ENCODE peak calls at places on chromosome 12, in four cellular contexts. One of them, this sample, is unnamed.

GRCh38 chr12:85076688-85077430 is 40.7 kb downstream of the LRRIQ1 start:
- DNase-seq in upper lobe of right lung: no peak
- DNase-seq in fibroblast of the conjunctiva: peak
- DNase-seq in ACHN: peak
- DNase-seq in this sample: no peak

GRCh38 chr12:8519208-8519607 is 5.9 kb downstream of the CLEC4D start:
- DNase-seq in upper lobe of right lung: no peak
- DNase-seq in fibroblast of the conjunctiva: no peak
- DNase-seq in ACHN: no peak
- DNase-seq in this sample: no peak

GRCh38 chr12:54975875-54976274 is 8.7 kb downstream of the TESPA1 start:
- DNase-seq in upper lobe of right lung: no peak
- DNase-seq in fibroblast of the conjunctiva: no peak
- DNase-seq in ACHN: no peak
- DNase-seq in this sample: no peak

GRCh38 chr12:1880876-1881275 is 37.6 kb downstream of the CACNA2D4 start:
- DNase-seq in upper lobe of right lung: no peak
- DNase-seq in fibroblast of the conjunctiva: no peak
- DNase-seq in ACHN: no peak
- DNase-seq in this sample: peak

GRCh38 chr12:70686299-70686698 is 49.1 kb upstream of the PTPRB start:
- DNase-seq in upper lobe of right lung: no peak
- DNase-seq in fibroblast of the conjunctiva: no peak
- DNase-seq in ACHN: no peak
- DNase-seq in this sample: no peak

GRCh38 chr12:48901278-48901677 is 24.0 kb downstream of the FKBP11 start:
- DNase-seq in upper lobe of right lung: no peak
- DNase-seq in fibroblast of the conjunctiva: no peak
- DNase-seq in ACHN: no peak
- DNase-seq in this sample: no peak

GRCh38 chr12:95859344-95859816 is 628 bp downstream of the SNRPF start:
- DNase-seq in upper lobe of right lung: no peak
- DNase-seq in fibroblast of the conjunctiva: no peak
- DNase-seq in ACHN: peak
- DNase-seq in this sample: no peak

GRCh38 chr12:4307593-4308333 is 13.2 kb upstream of the TIGAR start:
- DNase-seq in upper lobe of right lung: peak
- DNase-seq in fibroblast of the conjunctiva: peak
- DNase-seq in ACHN: peak
- DNase-seq in this sample: no peak

GRCh38 chr12:125288931-125289928 is 224.0 kb downstream of the AACS start:
- DNase-seq in upper lobe of right lung: no peak
- DNase-seq in fibroblast of the conjunctiva: no peak
- DNase-seq in ACHN: no peak
- DNase-seq in this sample: peak

GRCh38 chr12:104958946-104959841 is 1.1 kb upstream of the SLC41A2 start:
- DNase-seq in upper lobe of right lung: no peak
- DNase-seq in fibroblast of the conjunctiva: peak
- DNase-seq in ACHN: peak
- DNase-seq in this sample: no peak

GRCh38 chr12:102484017-102484731 is 3.8 kb upstream of the IGF1 start:
- DNase-seq in upper lobe of right lung: no peak
- DNase-seq in fibroblast of the conjunctiva: peak
- DNase-seq in ACHN: peak
- DNase-seq in this sample: no peak

GRCh38 chr12:114167431-114167830 is 201.3 kb upstream of the RBM19 start:
- DNase-seq in upper lobe of right lung: no peak
- DNase-seq in fibroblast of the conjunctiva: no peak
- DNase-seq in ACHN: no peak
- DNase-seq in this sample: no peak

GRCh38 chr12:49049566-49050224 is 10.9 kb downstream of the KMT2D start:
- DNase-seq in upper lobe of right lung: no peak
- DNase-seq in fibroblast of the conjunctiva: no peak
- DNase-seq in ACHN: peak
- DNase-seq in this sample: no peak

GRCh38 chr12:130832561-130833209 is 6.4 kb downstream of the STX2 start:
- DNase-seq in upper lobe of right lung: no peak
- DNase-seq in fibroblast of the conjunctiva: peak
- DNase-seq in ACHN: no peak
- DNase-seq in this sample: no peak

GRCh38 chr12:93079271-93079670 is 150.2 kb upstream of the EEA1 start:
- DNase-seq in upper lobe of right lung: no peak
- DNase-seq in fibroblast of the conjunctiva: no peak
- DNase-seq in ACHN: no peak
- DNase-seq in this sample: no peak

GRCh38 chr12:3712209-3712992 is 40.5 kb downstream of the CRACR2A start:
- DNase-seq in upper lobe of right lung: no peak
- DNase-seq in fibroblast of the conjunctiva: no peak
- DNase-seq in ACHN: no peak
- DNase-seq in this sample: no peak

GRCh38 chr12:88472248-88472647 is 108.0 kb downstream of the KITLG start:
- DNase-seq in upper lobe of right lung: no peak
- DNase-seq in fibroblast of the conjunctiva: peak
- DNase-seq in ACHN: peak
- DNase-seq in this sample: no peak

GRCh38 chr12:93583993-93584392 is 11.5 kb downstream of the SOCS2 start:
- DNase-seq in upper lobe of right lung: no peak
- DNase-seq in fibroblast of the conjunctiva: no peak
- DNase-seq in ACHN: no peak
- DNase-seq in this sample: no peak

GRCh38 chr12:56996793-56997545 is 9.4 kb downstream of the ZBTB39 start:
- DNase-seq in upper lobe of right lung: no peak
- DNase-seq in fibroblast of the conjunctiva: no peak
- DNase-seq in ACHN: no peak
- DNase-seq in this sample: peak

GRCh38 chr12:102527256-102527720 is 46.9 kb upstream of the IGF1 start:
- DNase-seq in upper lobe of right lung: no peak
- DNase-seq in fibroblast of the conjunctiva: no peak
- DNase-seq in ACHN: no peak
- DNase-seq in this sample: no peak

GRCh38 chr12:68236421-68237059 is 10.9 kb upstream of the IL26 start:
- DNase-seq in upper lobe of right lung: no peak
- DNase-seq in fibroblast of the conjunctiva: no peak
- DNase-seq in ACHN: peak
- DNase-seq in this sample: no peak

GRCh38 chr12:118537481-118537917 is 161.1 kb downstream of the SUDS3 start:
- DNase-seq in upper lobe of right lung: no peak
- DNase-seq in fibroblast of the conjunctiva: no peak
- DNase-seq in ACHN: no peak
- DNase-seq in this sample: no peak

GRCh38 chr12:19273482-19274330 is 144.2 kb downstream of the PLEKHA5 start:
- DNase-seq in upper lobe of right lung: no peak
- DNase-seq in fibroblast of the conjunctiva: peak
- DNase-seq in ACHN: peak
- DNase-seq in this sample: no peak

GRCh38 chr12:57131896-57132744 is 3.8 kb downstream of the LRP1 start:
- DNase-seq in upper lobe of right lung: no peak
- DNase-seq in fibroblast of the conjunctiva: no peak
- DNase-seq in ACHN: no peak
- DNase-seq in this sample: no peak

GRCh38 chr12:120677765-120678473 is 9.0 kb upstream of the MLEC start:
- DNase-seq in upper lobe of right lung: no peak
- DNase-seq in fibroblast of the conjunctiva: no peak
- DNase-seq in ACHN: peak
- DNase-seq in this sample: no peak

GRCh38 chr12:14629832-14630688 is 62.4 kb upstream of the PLBD1 start:
- DNase-seq in upper lobe of right lung: no peak
- DNase-seq in fibroblast of the conjunctiva: peak
- DNase-seq in ACHN: peak
- DNase-seq in this sample: no peak

GRCh38 chr12:130154276-130154675 is 8.0 kb upstream of the FZD10 start:
- DNase-seq in upper lobe of right lung: peak
- DNase-seq in fibroblast of the conjunctiva: no peak
- DNase-seq in ACHN: no peak
- DNase-seq in this sample: peak

GRCh38 chr12:49417558-49417957 is 50.3 kb downstream of the SPATS2 start:
- DNase-seq in upper lobe of right lung: no peak
- DNase-seq in fibroblast of the conjunctiva: no peak
- DNase-seq in ACHN: no peak
- DNase-seq in this sample: no peak

GRCh38 chr12:25162866-25163265 is 32.1 kb downstream of the DNAI7 start:
- DNase-seq in upper lobe of right lung: no peak
- DNase-seq in fibroblast of the conjunctiva: no peak
- DNase-seq in ACHN: no peak
- DNase-seq in this sample: no peak

This sample was measured in mesenteric fat pad.